ENCODE peak calls at places on chromosomes 11 and 22, in six cellular contexts. V is A549, C is right lobe of liver, F is heart left ventricle, Y is HCT116, J is body of pancreas. Q is an unnamed sample.

GRCh38 chr11:77761481-77761880 is 59.0 kb downstream of the RSF1 start:
- DNase-seq in V (no peak), C (no peak), F (no peak), Y (no peak), J (no peak), Q (no peak)

GRCh38 chr11:69744435-69744834 is 30.7 kb downstream of the FGF4 start:
- DNase-seq in V (peak; percentile 16), C (no peak), F (no peak), Y (no peak), J (no peak), Q (no peak)

GRCh38 chr11:122120096-122120495 is 4.1 kb upstream of the BLID start:
- DNase-seq in V (no peak), C (no peak), F (no peak), Y (no peak), J (no peak), Q (no peak)

GRCh38 chr11:68916439-68916838 is 12.7 kb downstream of the IGHMBP2 start:
- DNase-seq in V (no peak), C (no peak), F (no peak), Y (no peak), J (no peak), Q (no peak)

GRCh38 chr11:116990061-116990473 is 108.2 kb downstream of the SIK3 start:
- DNase-seq in V (no peak), C (no peak), F (no peak), Y (no peak), J (peak; percentile 47), Q (no peak)

GRCh38 chr11:72776117-72776843 is 17.6 kb downstream of the STARD10 start:
- DNase-seq in V (no peak), C (no peak), F (no peak), Y (no peak), J (no peak), Q (no peak)

GRCh38 chr22:23035557-23036277 is 34.6 kb upstream of the GNAZ start:
- DNase-seq in V (no peak), C (no peak), F (no peak), Y (no peak), J (no peak), Q (no peak)

GRCh38 chr11:115678942-115679341 is 174.7 kb upstream of the CADM1 start:
- DNase-seq in V (peak; percentile 52), C (no peak), F (no peak), Y (no peak), J (no peak), Q (no peak)

GRCh38 chr11:1226981-1227550 is 4.2 kb downstream of the MUC5B start:
- DNase-seq in V (peak; percentile 40), C (peak; percentile 49), F (no peak), Y (no peak), J (no peak), Q (peak; percentile 38)

GRCh38 chr11:3970101-3970500 is 114.6 kb downstream of the STIM1 start:
- DNase-seq in V (no peak), C (no peak), F (no peak), Y (no peak), J (no peak), Q (no peak)

GRCh38 chr11:8532475-8532874 is 61.6 kb downstream of the STK33 start:
- DNase-seq in V (no peak), C (no peak), F (no peak), Y (no peak), J (no peak), Q (no peak)

GRCh38 chr22:28478564-28478963 is 201.1 kb downstream of the TTC28 start:
- DNase-seq in V (no peak), C (no peak), F (no peak), Y (no peak), J (no peak), Q (no peak)

GRCh38 chr11:1560011-1560579 is 12.0 kb downstream of the DUSP8 start:
- DNase-seq in V (no peak), C (no peak), F (no peak), Y (no peak), J (no peak), Q (no peak)

GRCh38 chr11:132601863-132602262 is 930.4 kb downstream of the OPCML start:
- DNase-seq in V (no peak), C (no peak), F (no peak), Y (no peak), J (no peak), Q (no peak)

GRCh38 chr11:19711911-19712280 is 741 bp upstream of the NAV2 start:
- DNase-seq in V (no peak), C (no peak), F (no peak), Y (no peak), J (no peak), Q (no peak)

GRCh38 chr11:71240865-71241691 is 11.3 kb downstream of the SHANK2 start:
- DNase-seq in V (peak; percentile 85), C (peak; percentile 82), F (no peak), Y (no peak), J (peak; percentile 70), Q (no peak)

DNA sequence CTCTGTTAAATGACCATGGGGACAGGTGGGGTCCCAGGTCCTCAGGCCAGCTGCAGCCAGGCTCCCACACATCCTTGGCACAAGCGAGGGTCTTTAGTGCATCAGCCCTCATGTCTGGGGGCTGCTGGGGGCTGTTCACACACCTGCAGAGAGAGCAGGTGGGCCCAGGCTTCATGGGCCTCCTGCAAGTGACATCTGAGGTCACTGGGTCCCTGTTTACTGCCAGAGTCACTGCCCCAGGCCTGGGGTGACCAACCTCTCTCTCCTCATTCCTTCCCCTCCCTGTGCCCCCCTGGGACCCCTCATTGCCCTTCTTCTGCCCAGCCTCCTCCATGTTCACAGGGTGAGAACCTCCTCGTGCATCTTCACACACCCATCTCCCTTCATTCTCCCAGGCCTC is 92.4 kb downstream of the RTL6 start:
- DNase-seq in V (no peak), C (peak; percentile 31), F (no peak), Y (no peak), J (no peak), Q (peak; percentile 22)
- H3K4me3 ChIP-seq in V (no peak overlapping the region), C (no peak overlapping the region), F (no peak overlapping the region), Y (no peak overlapping the region), J (no peak overlapping the region), Q (no peak overlapping the region)

GRCh38 chr11:84806354-84806753 is 820.8 kb downstream of the DLG2 start:
- DNase-seq in V (no peak), C (no peak), F (no peak), Y (no peak), J (no peak), Q (no peak)

GRCh38 chr11:84795698-84796097 is 831.4 kb downstream of the DLG2 start:
- DNase-seq in V (no peak), C (no peak), F (no peak), Y (no peak), J (no peak), Q (no peak)

GRCh38 chr11:84804026-84804425 is 823.1 kb downstream of the DLG2 start:
- DNase-seq in V (no peak), C (no peak), F (no peak), Y (no peak), J (no peak), Q (no peak)

GRCh38 chr11:84794663-84795443 is 832.3 kb downstream of the DLG2 start:
- DNase-seq in V (no peak), C (no peak), F (no peak), Y (no peak), J (no peak), Q (no peak)

GRCh38 chr11:84800755-84801346 is 826.3 kb downstream of the DLG2 start:
- DNase-seq in V (peak; percentile 41), C (no peak), F (no peak), Y (peak; percentile 12), J (no peak), Q (no peak)
- H3K4me1 ChIP-seq in V (no peaks in the 10 kb centered on the region), C (no peaks in the 10 kb centered on the region), F (no peaks in the 10 kb centered on the region), Y (no peaks in the 10 kb centered on the region), J (no peaks in the 10 kb centered on the region), Q (no peaks in the 10 kb centered on the region)

GRCh38 chr11:65921033-65921555 is 1.9 kb downstream of the DRAP1 start:
- DNase-seq in V (no peak), C (no peak), F (no peak), Y (no peak), J (no peak), Q (no peak)

GRCh38 chr11:65917434-65918210 is 1.2 kb downstream of the C11orf68 start:
- DNase-seq in V (no peak), C (no peak), F (no peak), Y (no peak), J (no peak), Q (no peak)

GRCh38 chr11:65920035-65920802 is 993 bp downstream of the DRAP1 start:
- DNase-seq in V (no peak), C (peak; percentile 71), F (no peak), Y (no peak), J (no peak), Q (no peak)

GRCh38 chr11:65918211-65919150 is at the start of gene C11orf68:
- DNase-seq in V (peak; percentile 62), C (no peak), F (no peak), Y (no peak), J (peak; percentile 42), Q (no peak)

DNA sequence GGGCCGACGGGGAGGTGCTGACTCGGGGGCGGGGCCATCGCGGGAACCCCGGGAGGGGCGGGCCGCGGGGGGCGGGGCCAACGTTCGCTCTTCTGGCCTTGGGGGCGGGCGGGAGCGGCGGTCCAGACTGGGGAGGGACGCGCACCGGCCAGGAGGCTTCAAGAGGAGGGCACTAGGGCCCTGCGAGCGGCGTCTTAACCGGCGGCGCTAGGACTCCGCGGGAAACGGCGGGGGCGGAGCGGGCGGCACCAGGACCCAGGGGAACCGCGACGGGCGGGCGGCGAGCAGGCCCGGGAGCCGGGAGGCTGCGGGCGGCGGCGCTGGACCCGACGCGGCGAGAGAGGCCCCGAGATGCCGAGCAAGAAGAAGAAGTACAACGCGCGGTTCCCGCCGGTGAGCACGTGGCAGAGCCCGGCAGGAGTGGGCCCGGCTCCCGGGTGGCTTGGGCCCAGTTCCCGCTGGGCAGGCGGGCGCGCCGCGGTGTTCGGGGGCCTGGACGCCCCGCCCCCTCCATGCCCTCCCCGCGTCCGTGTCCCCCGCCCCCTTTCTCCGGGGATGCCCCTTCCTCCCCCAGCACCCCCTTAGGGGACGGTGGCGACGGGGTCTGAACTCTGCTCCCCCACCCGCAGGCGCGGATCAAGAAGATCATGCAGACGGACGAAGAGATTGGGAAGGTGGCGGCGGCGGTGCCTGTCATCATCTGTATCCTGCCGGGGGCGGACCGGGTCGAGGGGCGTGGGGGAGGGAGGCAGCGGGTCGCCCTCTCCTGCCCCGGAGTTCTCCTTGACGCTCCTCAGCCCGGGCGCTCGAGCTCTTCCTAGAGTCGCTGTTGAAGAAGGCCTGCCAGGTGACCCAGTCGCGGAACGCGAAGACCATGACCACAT is at the start of gene DRAP1:
- DNase-seq in V (peak; percentile 99), C (peak; percentile 100), F (peak; percentile 99), Y (peak; percentile 92), J (peak; percentile 99), Q (peak; percentile 100)
- TF ChIP-seq POLR2A in V (peak; percentile 50), C (peak; percentile 54), F (peak; percentile 79), Y (no peak), J (peak; percentile 46), Q (peak; percentile 40)

DNA sequence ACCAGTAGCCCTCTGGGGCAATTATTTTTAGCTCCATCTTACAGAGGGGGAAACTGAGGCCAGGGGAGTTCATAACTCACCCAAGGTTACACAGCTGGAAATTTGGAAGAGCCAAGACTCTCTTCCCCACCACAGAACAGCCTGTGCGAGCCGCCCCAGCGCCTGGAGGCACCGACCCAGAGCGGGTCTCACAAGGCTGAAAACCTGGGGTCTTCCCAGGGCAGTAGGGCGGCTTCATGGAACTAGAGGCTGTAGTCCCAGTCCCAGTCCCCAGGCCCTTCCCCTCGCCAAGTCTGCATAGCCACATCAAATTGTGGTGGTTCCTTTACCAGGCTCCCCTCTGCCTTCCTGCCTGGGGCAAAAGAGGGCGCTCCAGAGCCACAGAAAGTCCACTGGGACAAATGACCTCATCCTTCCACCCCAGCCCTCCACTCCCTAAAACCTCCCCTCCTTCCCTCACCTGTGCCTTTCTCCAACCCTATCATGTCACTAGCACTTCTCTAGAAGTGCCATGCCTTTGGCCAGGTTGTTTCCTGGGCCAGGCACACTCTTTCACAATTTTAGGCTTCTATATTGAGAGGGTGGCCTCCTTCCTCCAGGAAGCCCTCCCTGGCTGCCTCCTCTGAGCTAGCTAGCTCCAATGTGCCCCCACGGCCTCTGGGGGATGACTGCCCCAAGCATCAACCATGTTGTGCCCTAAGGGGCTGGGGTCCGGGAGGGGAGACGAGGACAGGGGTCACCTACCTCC is 15.2 kb upstream of the CDC42EP1 start:
- DNase-seq in V (peak; percentile 73), C (peak; percentile 86), F (peak; percentile 78), Y (no peak), J (peak; percentile 90), Q (peak; percentile 87)
- H3K4me3 ChIP-seq in V (peak overlapping the region; percentile 36), C (no peak overlapping the region), F (peak overlapping the region; percentile 20), Y (peak overlapping the region; percentile 59), J (no peak overlapping the region), Q (peak overlapping the region; percentile 37)